ENCODE peak calls at places on chromosomes 1 and 21, in five cellular contexts. S is neural progenitor cell, G is IMR-90, I is kidney, Z is colonic mucosa. K is an unnamed sample. For H3K4me1, the result is how much of the 10 kb centered on the place peaks cover.

GRCh38 chr1:20069932-20070331 is at the start of gene PLA2G5:
- DNase-seq in S (peak), G (peak), I (peak), Z (peak), K (no peak)

GRCh38 chr21:27572681-27573080 is 605.8 kb upstream of the ADAMTS5 start:
- DNase-seq in S (no peak), G (peak), I (no peak), Z (no peak), K (no peak)

GRCh38 chr1:44359234-44359937 is 4.3 kb upstream of the ERI3 start:
- DNase-seq in S (no peak), G (no peak), I (no peak), Z (no peak), K (no peak)

GRCh38 chr1:40625476-40626382 is 39.8 kb downstream of the RIMS3 start:
- DNase-seq in S (no peak), G (peak), I (no peak), Z (no peak), K (no peak)

GRCh38 chr1:109832935-109833334 is 69.2 kb upstream of the EPS8L3 start:
- DNase-seq in S (no peak), G (no peak), I (no peak), Z (no peak), K (peak)

GRCh38 chr1:231338270-231339128 is at the start of gene SPRTN:
- DNase-seq in S (peak), G (peak), I (peak), Z (no peak), K (no peak)

GRCh38 chr1:61472876-61473275 is 252.1 kb downstream of the TM2D1 start:
- DNase-seq in S (no peak), G (no peak), I (no peak), Z (no peak), K (no peak)

GRCh38 chr1:89608627-89609338 is 24.1 kb upstream of the LRRC8C start:
- DNase-seq in S (no peak), G (no peak), I (peak), Z (no peak), K (no peak)

GRCh38 chr1:90721210-90722194 is 4.4 kb upstream of the BARHL2 start:
- DNase-seq in S (peak), G (peak), I (no peak), Z (peak), K (peak)

GRCh38 chr1:34863501-34863900 is 4.0 kb upstream of the SMIM12 start:
- DNase-seq in S (no peak), G (no peak), I (no peak), Z (no peak), K (no peak)

GRCh38 chr1:156097499-156098178 is 15.4 kb upstream of the MEX3A start:
- DNase-seq in S (no peak), G (no peak), I (peak), Z (no peak), K (no peak)

GRCh38 chr1:234611799-234612351 is 1.9 kb upstream of the IRF2BP2 start:
- DNase-seq in S (peak), G (no peak), I (peak), Z (peak), K (peak)

GRCh38 chr1:214632091-214632490 is 29.1 kb downstream of the CENPF start:
- DNase-seq in S (no peak), G (no peak), I (no peak), Z (no peak), K (no peak)

GRCh38 chr1:14262582-14262981 is 335.9 kb upstream of the KAZN start:
- DNase-seq in S (no peak), G (no peak), I (no peak), Z (no peak), K (no peak)

GRCh38 chr1:9753121-9753531 is 70.6 kb downstream of the CLSTN1 start:
- DNase-seq in S (no peak), G (peak), I (no peak), Z (no peak), K (no peak)

GRCh38 chr1:15948091-15948591 is 27.8 kb downstream of the ZBTB17 start:
- DNase-seq in S (peak), G (no peak), I (peak), Z (no peak), K (peak)

GRCh38 chr1:233389169-233389568 is 61.6 kb downstream of the MAP3K21 start:
- DNase-seq in S (no peak), G (no peak), I (no peak), Z (no peak), K (no peak)

GRCh38 chr1:51329443-51330325 is 678 bp downstream of the TTC39A start:
- DNase-seq in S (no peak), G (no peak), I (peak), Z (peak), K (no peak)

GRCh38 chr1:186304982-186305949 is 69.8 kb downstream of the TPR start:
- DNase-seq in S (peak), G (peak), I (no peak), Z (no peak), K (peak)

GRCh38 chr1:229440821-229441537 is 7.1 kb upstream of the ACTA1 start:
- DNase-seq in S (no peak), G (peak), I (peak), Z (no peak), K (peak)

GRCh38 chr21:15276243-15276642 is 211.4 kb upstream of the NRIP1 start:
- DNase-seq in S (no peak), G (no peak), I (no peak), Z (no peak), K (no peak)

GRCh38 chr1:212514056-212514614 is 81.4 kb downstream of the NENF start:
- DNase-seq in S (no peak), G (peak), I (peak), Z (peak), K (peak)

GRCh38 chr1:199573047-199573446 is 454.5 kb upstream of the NR5A2 start:
- DNase-seq in S (no peak), G (no peak), I (no peak), Z (peak), K (no peak)

GRCh38 chr1:27332536-27333281 is 9.1 kb upstream of the SYTL1 start:
- DNase-seq in S (peak), G (peak), I (no peak), Z (no peak), K (peak)

GRCh38 chr1:58013237-58013636 is 533.3 kb downstream of the OMA1 start:
- DNase-seq in S (peak), G (no peak), I (no peak), Z (no peak), K (peak)

GRCh38 chr1:246566808-246567154 is 525 bp downstream of the CNST start:
- DNase-seq in S (no peak), G (peak), I (no peak), Z (no peak), K (no peak)

GRCh38 chr21:44391345-44392091 is 38.1 kb downstream of the TRPM2 start:
- DNase-seq in S (no peak), G (no peak), I (peak), Z (peak), K (no peak)

GRCh38 chr1:15579683-15580047 is 5.2 kb downstream of the AGMAT start:
- DNase-seq in S (peak), G (no peak), I (no peak), Z (no peak), K (no peak)

GRCh38 chr21:44539991-44540666 is at the start of gene KRTAP10-1:
- DNase-seq in S (no peak), G (no peak), I (no peak), Z (no peak), K (no peak)

GRCh38 chr1:214551436-214552173 is at the start of gene PTPN14:
- DNase-seq in S (peak), G (peak), I (peak), Z (peak), K (peak)

GRCh38 chr1:22816063-22816775 is 105.6 kb downstream of the EPHB2 start:
- DNase-seq in S (no peak), G (no peak), I (peak), Z (no peak), K (no peak)

GRCh38 chr1:226661965-226662364 is 77.1 kb downstream of the ITPKB start:
- DNase-seq in S (no peak), G (peak), I (peak), Z (no peak), K (no peak)

GRCh38 chr1:183576537-183576936 is 13.7 kb downstream of the NCF2 start:
- DNase-seq in S (no peak), G (no peak), I (no peak), Z (no peak), K (peak)

GRCh38 chr1:207962716-207963428 is 51.9 kb upstream of the CD34 start:
- DNase-seq in S (no peak), G (no peak), I (peak), Z (peak), K (no peak)

GRCh38 chr1:183896466-183897026 is 91.6 kb downstream of the RGL1 start:
- DNase-seq in S (no peak), G (peak), I (no peak), Z (no peak), K (no peak)

GRCh38 chr1:176579087-176579486 is 116.1 kb downstream of the PAPPA2 start:
- DNase-seq in S (no peak), G (no peak), I (no peak), Z (no peak), K (no peak)

GRCh38 chr1:234208791-234209190 is 164.5 kb upstream of the COA6 start:
- DNase-seq in S (no peak), G (peak), I (no peak), Z (no peak), K (no peak)

GRCh38 chr1:233233508-233234040 is 62.0 kb downstream of the PCNX2 start:
- DNase-seq in S (no peak), G (no peak), I (no peak), Z (no peak), K (peak)

GRCh38 chr21:38985423-38986378 is 180.0 kb downstream of the ETS2 start:
- DNase-seq in S (no peak), G (peak), I (peak), Z (peak), K (no peak)
- H3K4me1 ChIP-seq in S (half or more), G (under half), I (under half), Z (under half), K (under half)

DNA sequence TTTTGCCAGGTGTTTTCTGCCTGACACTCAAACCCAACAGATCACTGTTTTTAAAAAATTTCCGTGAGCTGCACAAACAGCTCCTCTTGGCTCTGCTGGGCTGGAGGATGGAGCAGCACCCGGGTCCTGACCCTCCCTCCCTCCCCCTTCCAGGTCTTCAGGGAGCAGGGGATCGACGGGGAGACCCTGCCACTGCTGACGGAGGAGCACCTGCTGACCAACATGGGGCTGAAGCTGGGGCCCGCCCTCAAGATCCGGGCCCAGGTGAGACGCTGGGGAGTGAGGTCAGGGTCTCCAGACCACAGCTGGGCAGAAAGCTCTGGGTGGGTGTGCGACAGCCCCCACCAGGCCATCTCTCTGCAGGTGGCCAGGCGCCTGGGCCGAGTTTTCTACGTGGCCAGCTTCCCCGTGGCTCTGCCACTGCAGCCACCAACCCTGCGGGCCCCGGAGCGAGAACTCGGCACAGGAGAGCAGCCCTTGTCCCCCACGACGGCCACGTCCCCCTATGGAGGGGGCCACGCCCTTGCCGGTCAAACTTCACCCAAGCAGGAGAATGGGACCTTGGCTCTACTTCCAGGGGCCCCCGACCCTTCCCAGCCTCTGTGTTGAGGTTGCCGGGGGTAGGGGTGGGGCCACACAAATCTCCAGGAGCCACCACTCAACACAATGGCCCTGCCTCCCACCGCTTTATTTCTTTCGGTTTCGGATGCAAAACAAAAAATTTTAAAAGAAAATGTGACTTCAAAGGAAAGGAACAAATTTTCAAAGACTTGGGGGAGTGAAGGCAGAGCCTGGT is 15.3 kb downstream of the NOC2L start:
- DNase-seq in S (no peak), G (no peak), I (no peak), Z (no peak), K (no peak)
- H3K9ac ChIP-seq in S (no peak), G (no peak), I (no peak), Z (no peak), K (no peak)

GRCh38 chr1:169722784-169723183 is 11.1 kb downstream of the SELE start:
- DNase-seq in S (no peak), G (no peak), I (no peak), Z (no peak), K (no peak)
- H3K4me3 ChIP-seq in S (no peak), G (no peak), I (no peak), Z (no peak), K (no peak)

GRCh38 chr1:223737342-223737741 is 25.0 kb downstream of the CAPN2 start:
- DNase-seq in S (no peak), G (no peak), I (no peak), Z (no peak), K (no peak)
- H3K4me1 ChIP-seq in S (under half), G (under half), I (under half), Z (under half), K (under half)

GRCh38 chr1:224938652-224939051 is 9.2 kb downstream of the DNAH14 start:
- DNase-seq in S (no peak), G (no peak), I (no peak), Z (no peak), K (no peak)

GRCh38 chr1:224939844-224940425 is 10.5 kb downstream of the DNAH14 start:
- DNase-seq in S (no peak), G (no peak), I (no peak), Z (no peak), K (no peak)
- H3K9ac ChIP-seq in S (no peak), G (no peak), I (no peak), Z (no peak), K (no peak)

GRCh38 chr1:216723274-216723780 is at the start of gene ESRRG:
- DNase-seq in S (peak), G (peak), I (peak), Z (peak), K (peak)
- H3K4me3 ChIP-seq in S (peak), G (peak), I (peak), Z (peak), K (peak)

GRCh38 chr1:101308935-101309333 is 72.1 kb downstream of the S1PR1 start:
- DNase-seq in S (no peak), G (no peak), I (no peak), Z (no peak), K (peak)

GRCh38 chr1:101308001-101308659 is 71.3 kb downstream of the S1PR1 start:
- DNase-seq in S (no peak), G (no peak), I (no peak), Z (no peak), K (no peak)

GRCh38 chr1:101310484-101310883 is 73.7 kb downstream of the S1PR1 start:
- DNase-seq in S (no peak), G (no peak), I (no peak), Z (no peak), K (no peak)

GRCh38 chr1:101311146-101311892 is 74.5 kb downstream of the S1PR1 start:
- DNase-seq in S (no peak), G (no peak), I (no peak), Z (no peak), K (no peak)

DNA sequence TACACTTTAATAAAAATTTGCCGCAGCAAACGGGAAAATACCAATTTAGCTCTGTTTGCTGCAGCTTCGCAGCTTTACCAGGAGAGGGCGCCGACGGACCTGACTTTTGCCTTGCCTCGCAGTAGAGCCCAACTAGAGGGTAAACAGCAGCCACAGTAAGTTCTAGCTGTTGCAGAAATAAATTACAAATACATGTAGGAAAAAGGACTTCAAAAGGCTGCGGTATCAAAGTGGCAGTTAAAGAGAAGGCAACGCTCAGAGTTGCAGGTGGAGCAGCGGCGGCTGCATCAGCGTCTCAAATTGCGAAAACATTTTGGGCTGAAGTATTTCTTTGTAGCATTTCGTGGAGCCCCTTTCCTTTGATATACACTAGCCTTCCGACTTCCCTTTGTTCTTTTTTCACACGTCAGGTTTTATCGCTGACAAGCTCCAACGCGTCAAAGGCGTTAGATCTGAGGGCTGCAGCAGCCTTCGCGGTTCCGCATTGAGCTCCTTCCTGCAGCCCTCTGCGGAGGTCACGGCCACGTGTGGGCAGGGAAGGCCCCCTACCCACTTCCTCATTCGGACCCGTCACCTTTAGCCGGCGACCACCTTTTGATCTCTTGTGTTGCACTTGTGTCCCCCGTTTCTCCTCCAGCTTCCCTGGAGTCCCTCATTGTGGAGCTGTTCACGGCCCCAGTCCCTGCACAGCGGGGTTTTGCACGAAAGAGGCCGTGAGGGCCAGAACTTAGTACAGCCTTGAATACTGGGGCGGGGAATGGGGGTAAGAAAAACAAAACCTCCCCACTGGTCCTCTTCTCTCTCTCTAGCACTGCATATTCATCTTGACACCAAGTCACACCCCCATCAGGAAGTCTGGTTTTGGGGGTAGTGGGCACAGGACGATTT is 72.8 kb downstream of the S1PR1 start:
- DNase-seq in S (peak), G (peak), I (peak), Z (peak), K (peak)
- H3K4me1 ChIP-seq in S (under half), G (under half), I (under half), Z (under half), K (under half)

GRCh38 chr1:209840611-209841010 is 12.8 kb downstream of the UTP25 start:
- DNase-seq in S (no peak), G (no peak), I (no peak), Z (no peak), K (no peak)
- H3K9ac ChIP-seq in S (no peak), G (peak), I (no peak), Z (no peak), K (no peak)

GRCh38 chr1:64754166-64754565 is 9.3 kb downstream of the RAVER2 start:
- DNase-seq in S (no peak), G (no peak), I (no peak), Z (no peak), K (no peak)
- H3K4me3 ChIP-seq in S (no peak), G (no peak), I (no peak), Z (no peak), K (no peak)

GRCh38 chr21:16568661-16569060 is 838.9 kb downstream of the USP25 start:
- DNase-seq in S (no peak), G (no peak), I (no peak), Z (no peak), K (no peak)
- H3K4me1 ChIP-seq in S (under half), G (under half), I (under half), Z (under half), K (under half)

K was measured in endodermal cell.